ENCODE peak calls at places on chromosome 2, in nine cellular contexts. C is mucosa of descending colon, W is fibroblast of lung, D is endothelial cell of umbilical vein, U is AG10803, P is astrocyte of the cerebellum, N is transverse colon, E is psoas muscle, O is GM06990. B is an unnamed sample.

GRCh38 chr2:85248741-85249524 is 78.9 kb downstream of the TGOLN2 start:
- DNase-seq in O (no peak), N (peak), U (peak), C (peak), E (no peak), W (peak), D (peak), P (peak), B (peak)

GRCh38 chr2:38709515-38710194 is 41.5 kb downstream of the SRSF7 start:
- DNase-seq in W (no peak), C (no peak), E (no peak), O (peak), D (no peak), N (no peak), U (no peak), P (no peak), B (no peak)

GRCh38 chr2:187989925-187990623 is 301.6 kb upstream of the GULP1 start:
- DNase-seq in N (no peak), O (no peak), D (no peak), W (no peak), E (no peak), C (no peak), P (no peak), U (no peak), B (no peak)

GRCh38 chr2:187934236-187934635 is 357.4 kb upstream of the GULP1 start:
- DNase-seq in U (no peak), C (no peak), P (no peak), O (no peak), N (no peak), W (no peak), D (no peak), E (no peak), B (no peak)

GRCh38 chr2:8103085-8103708 is 578.7 kb upstream of the ID2 start:
- DNase-seq in O (no peak), W (peak), E (no peak), C (no peak), N (no peak), D (no peak), P (no peak), U (peak), B (no peak)

GRCh38 chr2:57296795-57297517 is 749.6 kb upstream of the VRK2 start:
- DNase-seq in W (no peak), O (no peak), C (no peak), P (no peak), D (no peak), E (no peak), U (peak), N (no peak), B (peak)

GRCh38 chr2:97957432-97958183 is 38.1 kb downstream of the TMEM131 start:
- DNase-seq in N (no peak), P (no peak), U (no peak), E (no peak), W (no peak), O (no peak), D (no peak), C (no peak), B (no peak)

GRCh38 chr2:134206573-134206972 is 47.3 kb upstream of the MGAT5 start:
- DNase-seq in D (peak), P (no peak), O (no peak), W (peak), C (no peak), E (no peak), N (no peak), U (peak), B (peak)

GRCh38 chr2:138632066-138632465 is 130.5 kb downstream of the SPOPL start:
- DNase-seq in U (peak), D (no peak), C (no peak), N (no peak), E (no peak), W (peak), O (no peak), P (no peak), B (peak)

GRCh38 chr2:200469708-200470600 is 39.9 kb downstream of the KCTD18 start:
- DNase-seq in E (no peak), D (no peak), U (no peak), P (no peak), W (no peak), N (peak), C (no peak), O (no peak), B (peak)

GRCh38 chr2:72757177-72757775 is 68.6 kb downstream of the EXOC6B start:
- DNase-seq in W (peak), C (no peak), O (no peak), U (peak), D (peak), E (no peak), P (no peak), N (no peak), B (peak)

GRCh38 chr2:60552096-60552850 is 1.2 kb downstream of the BCL11A start:
- DNase-seq in C (peak), W (no peak), P (no peak), D (peak), U (peak), N (no peak), O (peak), E (no peak), B (no peak)

GRCh38 chr2:132804045-132804444 is 134.0 kb upstream of the LYPD1 start:
- DNase-seq in W (peak), U (peak), C (no peak), E (no peak), N (no peak), O (no peak), P (no peak), D (peak), B (peak)

GRCh38 chr2:59176737-59177136 is 935.6 kb upstream of the FANCL start:
- DNase-seq in P (no peak), O (no peak), E (no peak), C (no peak), N (no peak), D (no peak), U (no peak), W (no peak), B (no peak)

GRCh38 chr2:171160630-171161424 is at the start of gene TLK1:
- DNase-seq in N (peak), U (peak), P (peak), D (peak), W (peak), C (peak), E (peak), O (peak), B (peak)
- TF ChIP-seq CTCF in N (no peak), U (no peak), P (no peak), D (no peak), W (no peak), C (no peak), E (no peak), O (no peak), B (no peak)

DNA sequence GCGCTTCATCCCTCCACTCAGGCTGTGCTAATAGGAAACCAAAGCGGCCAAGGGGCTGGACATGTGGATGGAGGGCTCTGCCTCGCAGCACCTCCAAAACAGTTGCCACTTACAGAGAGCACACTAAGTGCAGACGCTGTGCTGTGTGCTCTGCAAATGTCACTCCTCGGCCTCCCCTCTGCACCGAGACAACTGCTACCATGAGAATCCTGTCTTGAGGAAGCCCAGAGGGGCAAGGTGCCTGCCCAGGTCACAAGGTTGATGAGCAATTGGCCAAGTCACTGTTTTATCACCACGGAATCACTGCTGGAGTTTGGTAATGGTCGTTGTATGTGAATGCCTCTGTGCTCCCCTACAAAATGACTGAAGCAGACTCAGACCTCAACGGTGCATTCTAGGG is 132.2 kb downstream of the SEPTIN10 start:
- DNase-seq in C (no peak), D (peak), P (no peak), U (no peak), N (no peak), E (no peak), O (no peak), W (no peak), B (no peak)
- H3K4me3 ChIP-seq in C (no peak), D (no peak), P (no peak), U (no peak), N (no peak), E (no peak), O (no peak), W (no peak), B (no peak)

DNA sequence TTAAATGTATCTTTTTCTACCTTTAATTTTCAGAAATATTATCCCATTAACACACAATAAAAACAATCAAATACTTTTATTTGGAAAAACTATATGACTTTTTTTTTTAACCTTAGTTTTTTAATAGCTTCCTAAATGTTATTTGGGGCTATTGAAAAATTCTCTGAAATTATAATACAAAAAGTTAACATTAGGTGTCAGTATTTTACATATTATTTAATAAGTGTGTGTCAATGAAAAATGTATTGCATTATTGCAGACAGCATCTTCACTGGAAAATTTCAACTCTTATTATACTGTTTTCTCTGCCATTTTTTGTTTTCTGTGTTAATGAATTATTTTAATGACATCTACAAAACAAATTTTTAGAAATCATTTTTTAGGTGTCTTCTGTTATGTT is 51.1 kb upstream of the ARHGAP15 start:
- DNase-seq in D (peak), P (no peak), U (no peak), E (no peak), C (no peak), W (no peak), N (no peak), O (no peak), B (no peak)
- TF ChIP-seq CTCF in D (no peak), P (no peak), U (no peak), E (no peak), C (no peak), W (no peak), N (no peak), O (no peak), B (no peak)

GRCh38 chr2:9627310-9627709 is 3.5 kb downstream of the YWHAQ start:
- DNase-seq in U (no peak), D (no peak), W (peak), E (no peak), P (no peak), C (no peak), O (no peak), N (no peak), B (no peak)
- H3K4me3 ChIP-seq in U (no peak), D (no peak), W (peak), E (peak), P (peak), C (no peak), O (no peak), N (no peak), B (no peak)

GRCh38 chr2:166361351-166362153 is 14.2 kb downstream of the SCN9A start:
- DNase-seq in O (no peak), D (peak), E (no peak), W (peak), P (peak), U (peak), C (no peak), N (no peak), B (peak)
- TF ChIP-seq CTCF in O (peak), D (peak), E (peak), W (no peak), P (peak), U (peak), C (no peak), N (peak), B (peak)

GRCh38 chr2:226790006-226790405 is 9.6 kb downstream of the IRS1 start:
- DNase-seq in P (no peak), N (no peak), C (no peak), E (no peak), U (peak), O (no peak), W (no peak), D (no peak), B (peak)
- H3K4me3 ChIP-seq in P (no peak), N (no peak), C (no peak), E (no peak), U (no peak), O (no peak), W (no peak), D (no peak), B (no peak)